ENCODE peak calls at places on chromosomes 11 and 22, in five cellular contexts. E, S, V, A and C are unnamed samples.

GRCh38 chr22:49767355-49768062 is 60.2 kb downstream of the BRD1 start:
- DNase-seq in E (peak; percentile 14), S (peak; percentile 46), V (peak; percentile 4), A (peak; percentile 14), C (peak; percentile 17)

GRCh38 chr11:117072517-117073218 is 25.6 kb downstream of the SIK3 start:
- DNase-seq in E (no peak), S (no peak), V (peak; percentile 54), A (no peak), C (no peak)

GRCh38 chr11:36030707-36031365 is 87.0 kb downstream of the LDLRAD3 start:
- DNase-seq in E (no peak), S (no peak), V (no peak), A (no peak), C (no peak)

GRCh38 chr22:20853236-20853660 is 5.4 kb downstream of the PI4KA start:
- DNase-seq in E (no peak), S (no peak), V (no peak), A (no peak), C (no peak)

GRCh38 chr11:66505276-66505816 is 5.1 kb upstream of the BBS1 start:
- DNase-seq in E (no peak), S (no peak), V (no peak), A (no peak), C (no peak)

GRCh38 chr11:15688351-15688792 is 573.6 kb downstream of the INSC start:
- DNase-seq in E (no peak), S (no peak), V (no peak), A (no peak), C (no peak)

GRCh38 chr22:23187871-23188700 is 7.8 kb downstream of the BCR start:
- DNase-seq in E (no peak), S (no peak), V (no peak), A (no peak), C (no peak)

GRCh38 chr22:48517039-48518030 is 1310.3 kb downstream of the BRD1 start:
- DNase-seq in E (no peak), S (no peak), V (no peak), A (no peak), C (no peak)

GRCh38 chr11:87223816-87224215 is 186.1 kb downstream of the TMEM135 start:
- DNase-seq in E (no peak), S (no peak), V (no peak), A (no peak), C (no peak)

GRCh38 chr11:23124996-23125395 is 264.7 kb upstream of the CCDC179 start:
- DNase-seq in E (no peak), S (no peak), V (no peak), A (no peak), C (no peak)

GRCh38 chr11:59754494-59754858 is 700 bp upstream of the STX3 start:
- DNase-seq in E (no peak), S (no peak), V (no peak), A (peak; percentile 55), C (no peak)

GRCh38 chr11:61975638-61976419 is 8.4 kb upstream of the FTH1 start:
- DNase-seq in E (no peak), S (no peak), V (no peak), A (no peak), C (no peak)

GRCh38 chr11:69879734-69880005 is 60.5 kb upstream of the FGF3 start:
- DNase-seq in E (no peak), S (no peak), V (no peak), A (no peak), C (no peak)